ENCODE peak calls at places on chromosomes 5 and 9, in ten cellular contexts. C is activated effector memory CD4-positive, alpha-beta T cell treated with anti-CD3 and anti-CD28 coated beads, Interleukin-2, amount 50 U/mL, for 16 hours; Q is hypothalamus; O is skeletal muscle cell; P is OCI-LY7; L is A549; B is amygdala; A is activated CD8-positive, alpha-beta memory T cell treated with anti-CD3 and anti-CD28 coated beads, Interleukin-2, amount 10 ng/mL, durations not matched to agents 7 days and 5 days; Y is upper lobe of left lung; R is SJSA1. T is an unnamed sample.
A peak's percentile ranks its signal among the peaks of the same experiment; 100 is the strongest.

GRCh38 chr9:87678650-87679355 is 47.1 kb upstream of the CTSL start:
- DNase-seq in L (peak; percentile 75), C (peak; percentile 74), B (no peak), Q (no peak), P (peak; percentile 51), R (no peak), Y (no peak), A (no peak), O (no peak), T (peak; percentile 70)

GRCh38 chr5:134552301-134552700 is 26.8 kb downstream of the JADE2 start:
- DNase-seq in C (no peak), L (no peak), A (no peak), P (no peak), Q (no peak), R (peak; percentile 92), B (no peak), O (peak; percentile 83), Y (no peak), T (no peak)

GRCh38 chr5:158236511-158237335 is 377.8 kb upstream of the CLINT1 start:
- DNase-seq in Q (no peak), O (peak; percentile 54), C (no peak), L (no peak), A (no peak), B (no peak), P (no peak), R (no peak), Y (no peak), T (no peak)

GRCh38 chr9:36101916-36102741 is 34.4 kb upstream of the GLIPR2 start:
- DNase-seq in A (no peak), P (no peak), Q (no peak), B (no peak), Y (no peak), O (peak; percentile 94), R (peak; percentile 82), L (peak; percentile 47), C (no peak), T (no peak)

GRCh38 chr9:32344551-32345182 is 39.8 kb upstream of the ACO1 start:
- DNase-seq in O (no peak), R (no peak), P (no peak), C (no peak), B (no peak), L (no peak), A (no peak), Q (no peak), Y (no peak), T (no peak)

GRCh38 chr5:6674421-6674820 is 38.8 kb upstream of the TENT4A start:
- DNase-seq in A (no peak), B (no peak), R (no peak), C (no peak), Y (no peak), L (no peak), O (no peak), P (no peak), Q (no peak), T (no peak)

GRCh38 chr5:139985733-139986132 is 57.4 kb downstream of the NRG2 start:
- DNase-seq in O (peak; percentile 40), Y (no peak), L (peak; percentile 31), P (no peak), B (no peak), Q (no peak), A (no peak), R (peak; percentile 72), C (no peak), T (no peak)

GRCh38 chr9:72460342-72461312 is 60.8 kb upstream of the TMC1 start:
- DNase-seq in Q (no peak), L (peak; percentile 48), R (no peak), A (no peak), C (no peak), B (no peak), P (no peak), O (no peak), Y (no peak), T (no peak)

GRCh38 chr5:78747703-78748359 is 99.3 kb upstream of the LHFPL2 start:
- DNase-seq in B (no peak), O (peak; percentile 65), L (no peak), Q (no peak), Y (no peak), P (no peak), R (peak; percentile 51), A (no peak), C (no peak), T (no peak)

GRCh38 chr5:93626801-93627200 is 43.8 kb downstream of the NR2F1 start:
- DNase-seq in C (no peak), B (no peak), Q (no peak), A (no peak), R (no peak), P (no peak), L (no peak), Y (no peak), O (no peak), T (no peak)

GRCh38 chr5:143481697-143482531 is 78.4 kb upstream of the NR3C1 start:
- DNase-seq in Q (no peak), R (no peak), Y (no peak), L (no peak), B (no peak), A (no peak), P (no peak), O (no peak), C (no peak), T (no peak)

GRCh38 chr5:350355-350754 is 28.8 kb downstream of the AHRR start:
- DNase-seq in Q (no peak), A (peak; percentile 40), Y (no peak), C (peak; percentile 57), P (no peak), O (no peak), B (no peak), L (no peak), R (peak; percentile 44), T (no peak)

GRCh38 chr5:148805323-148806290 is 20.8 kb upstream of the ADRB2 start:
- DNase-seq in R (peak; percentile 67), L (no peak), C (no peak), Y (no peak), Q (no peak), O (no peak), P (peak; percentile 40), A (no peak), B (no peak), T (no peak)

T was measured in type B pancreatic cell.